ENCODE peak calls at places on chromosomes 2 and 18, in five cellular contexts. One of them, this sample, is unnamed.

GRCh38 chr18:2913398-2914005 is 66.7 kb downstream of the EMILIN2 start:
- DNase-seq in amygdala: no peak
- DNase-seq in naive thymus-derived CD4-positive, alpha-beta T cell: no peak
- DNase-seq in HuH-7.5: no peak
- DNase-seq in AG10803: no peak
- DNase-seq in this sample: no peak

GRCh38 chr2:204060896-204061640 is 124.5 kb downstream of the ICOS start:
- DNase-seq in AG10803: no peak
- DNase-seq in naive thymus-derived CD4-positive, alpha-beta T cell: no peak
- DNase-seq in HuH-7.5: no peak
- DNase-seq in amygdala: no peak
- DNase-seq in this sample: no peak

GRCh38 chr2:126643431-126643830 is 12.5 kb upstream of the GYPC start:
- DNase-seq in naive thymus-derived CD4-positive, alpha-beta T cell: no peak
- DNase-seq in HuH-7.5: no peak
- DNase-seq in AG10803: no peak
- DNase-seq in amygdala: no peak
- DNase-seq in this sample: no peak

GRCh38 chr2:108449410-108450200 is 599 bp downstream of the GCC2 start:
- DNase-seq in amygdala: no peak
- DNase-seq in naive thymus-derived CD4-positive, alpha-beta T cell: no peak
- DNase-seq in HuH-7.5: peak
- DNase-seq in AG10803: peak
- DNase-seq in this sample: peak

GRCh38 chr2:234164499-234165409 is 114.3 kb downstream of the SPP2 start:
- DNase-seq in HuH-7.5: no peak
- DNase-seq in amygdala: no peak
- DNase-seq in naive thymus-derived CD4-positive, alpha-beta T cell: no peak
- DNase-seq in AG10803: no peak
- DNase-seq in this sample: no peak

GRCh38 chr18:11857177-11857887 is 6.1 kb downstream of the CHMP1B start:
- DNase-seq in naive thymus-derived CD4-positive, alpha-beta T cell: no peak
- DNase-seq in AG10803: peak
- DNase-seq in HuH-7.5: peak
- DNase-seq in amygdala: no peak
- DNase-seq in this sample: peak

GRCh38 chr2:58870704-58871103 is 629.6 kb upstream of the FANCL start:
- DNase-seq in HuH-7.5: no peak
- DNase-seq in naive thymus-derived CD4-positive, alpha-beta T cell: no peak
- DNase-seq in AG10803: no peak
- DNase-seq in amygdala: no peak
- DNase-seq in this sample: no peak

GRCh38 chr2:68994864-68995263 is 18.1 kb upstream of the ANTXR1 start:
- DNase-seq in naive thymus-derived CD4-positive, alpha-beta T cell: no peak
- DNase-seq in AG10803: peak
- DNase-seq in amygdala: no peak
- DNase-seq in HuH-7.5: no peak
- DNase-seq in this sample: peak

GRCh38 chr18:23236876-23237468 is 101.7 kb downstream of the CABLES1 start:
- DNase-seq in amygdala: no peak
- DNase-seq in naive thymus-derived CD4-positive, alpha-beta T cell: no peak
- DNase-seq in AG10803: no peak
- DNase-seq in HuH-7.5: no peak
- DNase-seq in this sample: no peak

GRCh38 chr2:130819915-130820861 is 16.5 kb upstream of the ARHGEF4 start:
- DNase-seq in naive thymus-derived CD4-positive, alpha-beta T cell: no peak
- DNase-seq in AG10803: no peak
- DNase-seq in amygdala: peak
- DNase-seq in HuH-7.5: no peak
- DNase-seq in this sample: no peak

GRCh38 chr2:147826615-147827375 is 18.0 kb upstream of the ACVR2A start:
- DNase-seq in amygdala: no peak
- DNase-seq in HuH-7.5: no peak
- DNase-seq in naive thymus-derived CD4-positive, alpha-beta T cell: no peak
- DNase-seq in AG10803: no peak
- DNase-seq in this sample: no peak

GRCh38 chr2:170679607-170680079 is 35.5 kb upstream of the SP5 start:
- DNase-seq in amygdala: no peak
- DNase-seq in HuH-7.5: peak
- DNase-seq in AG10803: no peak
- DNase-seq in naive thymus-derived CD4-positive, alpha-beta T cell: no peak
- DNase-seq in this sample: peak

GRCh38 chr2:112493858-112494648 is 12.1 kb downstream of the TTL start:
- DNase-seq in naive thymus-derived CD4-positive, alpha-beta T cell: no peak
- DNase-seq in amygdala: no peak
- DNase-seq in AG10803: peak
- DNase-seq in HuH-7.5: no peak
- DNase-seq in this sample: peak

GRCh38 chr2:234368861-234369261 is 128.0 kb downstream of the ARL4C start:
- DNase-seq in AG10803: peak
- DNase-seq in naive thymus-derived CD4-positive, alpha-beta T cell: peak
- DNase-seq in HuH-7.5: no peak
- DNase-seq in amygdala: no peak
- DNase-seq in this sample: peak

GRCh38 chr2:104658149-104658839 is 195.6 kb upstream of the POU3F3 start:
- DNase-seq in HuH-7.5: no peak
- DNase-seq in naive thymus-derived CD4-positive, alpha-beta T cell: no peak
- DNase-seq in AG10803: peak
- DNase-seq in amygdala: peak
- DNase-seq in this sample: no peak

GRCh38 chr2:119333360-119333759 is 33.3 kb downstream of the C2orf76 start:
- DNase-seq in naive thymus-derived CD4-positive, alpha-beta T cell: no peak
- DNase-seq in HuH-7.5: no peak
- DNase-seq in AG10803: peak
- DNase-seq in amygdala: no peak
- DNase-seq in this sample: peak

GRCh38 chr2:70888925-70889715 is 46.6 kb upstream of the ATP6V1B1 start:
- DNase-seq in HuH-7.5: no peak
- DNase-seq in naive thymus-derived CD4-positive, alpha-beta T cell: no peak
- DNase-seq in amygdala: no peak
- DNase-seq in AG10803: no peak
- DNase-seq in this sample: no peak

GRCh38 chr2:204340511-204340910 is 204.8 kb upstream of the PARD3B start:
- DNase-seq in HuH-7.5: no peak
- DNase-seq in naive thymus-derived CD4-positive, alpha-beta T cell: no peak
- DNase-seq in amygdala: no peak
- DNase-seq in AG10803: peak
- DNase-seq in this sample: no peak

GRCh38 chr2:240593703-240594451 is 7.3 kb downstream of the CAPN10 start:
- DNase-seq in HuH-7.5: no peak
- DNase-seq in AG10803: no peak
- DNase-seq in naive thymus-derived CD4-positive, alpha-beta T cell: no peak
- DNase-seq in amygdala: no peak
- DNase-seq in this sample: no peak

GRCh38 chr2:75503048-75503607 is 57.6 kb downstream of the EVA1A start:
- DNase-seq in naive thymus-derived CD4-positive, alpha-beta T cell: no peak
- DNase-seq in amygdala: no peak
- DNase-seq in AG10803: peak
- DNase-seq in HuH-7.5: no peak
- DNase-seq in this sample: peak

GRCh38 chr2:168461178-168461941 is 5.3 kb downstream of the CERS6 start:
- DNase-seq in amygdala: no peak
- DNase-seq in naive thymus-derived CD4-positive, alpha-beta T cell: no peak
- DNase-seq in HuH-7.5: no peak
- DNase-seq in AG10803: no peak
- DNase-seq in this sample: no peak

GRCh38 chr2:9174771-9175441 is 31.7 kb upstream of the ASAP2 start:
- DNase-seq in naive thymus-derived CD4-positive, alpha-beta T cell: no peak
- DNase-seq in AG10803: peak
- DNase-seq in amygdala: no peak
- DNase-seq in HuH-7.5: no peak
- DNase-seq in this sample: peak

GRCh38 chr2:6832556-6832955 is 33.2 kb downstream of the CMPK2 start:
- DNase-seq in naive thymus-derived CD4-positive, alpha-beta T cell: no peak
- DNase-seq in AG10803: no peak
- DNase-seq in HuH-7.5: no peak
- DNase-seq in amygdala: no peak
- DNase-seq in this sample: no peak

GRCh38 chr2:2599441-2599840 is 268.4 kb upstream of the MYT1L start:
- DNase-seq in HuH-7.5: no peak
- DNase-seq in naive thymus-derived CD4-positive, alpha-beta T cell: no peak
- DNase-seq in AG10803: no peak
- DNase-seq in amygdala: no peak
- DNase-seq in this sample: no peak

GRCh38 chr18:57077786-57078552 is 68.9 kb upstream of the BOD1L2 start:
- DNase-seq in AG10803: no peak
- DNase-seq in HuH-7.5: no peak
- DNase-seq in amygdala: no peak
- DNase-seq in naive thymus-derived CD4-positive, alpha-beta T cell: peak
- DNase-seq in this sample: no peak

This sample was measured in PC-3.